ENCODE peak calls at places on chromosomes 4 and X, in five cellular contexts. One of them, this sample, is unnamed.

GRCh38 chr4:148530114-148530513 is 87.9 kb upstream of the NR3C2 start:
- DNase-seq in thyroid gland: no peak
- DNase-seq in NCI-H69: no peak
- DNase-seq in suprapubic skin: no peak
- DNase-seq in CD8-positive, alpha-beta memory T cell: no peak
- DNase-seq in this sample: no peak

GRCh38 chr4:123977623-123978022 is 581.0 kb downstream of the SPRY1 start:
- DNase-seq in suprapubic skin: no peak
- DNase-seq in CD8-positive, alpha-beta memory T cell: no peak
- DNase-seq in thyroid gland: no peak
- DNase-seq in NCI-H69: peak; percentile 12
- DNase-seq in this sample: no peak

GRCh38 chr4:148962539-148963290 is 520.5 kb upstream of the NR3C2 start:
- DNase-seq in suprapubic skin: no peak
- DNase-seq in CD8-positive, alpha-beta memory T cell: no peak
- DNase-seq in thyroid gland: no peak
- DNase-seq in NCI-H69: no peak
- DNase-seq in this sample: no peak

GRCh38 chrX:151552721-151553120 is 10.8 kb upstream of the PASD1 start:
- DNase-seq in thyroid gland: no peak
- DNase-seq in suprapubic skin: no peak
- DNase-seq in NCI-H69: no peak
- DNase-seq in CD8-positive, alpha-beta memory T cell: no peak
- DNase-seq in this sample: no peak

GRCh38 chr4:137738377-137738990 is 206.2 kb upstream of the PCDH18 start:
- DNase-seq in CD8-positive, alpha-beta memory T cell: no peak
- DNase-seq in NCI-H69: no peak
- DNase-seq in thyroid gland: no peak
- DNase-seq in suprapubic skin: no peak
- DNase-seq in this sample: no peak

GRCh38 chr4:4418676-4419370 is 31.9 kb downstream of the NSG1 start:
- DNase-seq in suprapubic skin: no peak
- DNase-seq in CD8-positive, alpha-beta memory T cell: no peak
- DNase-seq in NCI-H69: no peak
- DNase-seq in thyroid gland: no peak
- DNase-seq in this sample: no peak

GRCh38 chr4:155799106-155799793 is 40.4 kb downstream of the GUCY1B1 start:
- DNase-seq in thyroid gland: no peak
- DNase-seq in suprapubic skin: no peak
- DNase-seq in CD8-positive, alpha-beta memory T cell: no peak
- DNase-seq in NCI-H69: no peak
- DNase-seq in this sample: no peak

GRCh38 chrX:38879631-38880220 is 78.5 kb downstream of the MID1IP1 start:
- DNase-seq in thyroid gland: no peak
- DNase-seq in CD8-positive, alpha-beta memory T cell: no peak
- DNase-seq in NCI-H69: peak; percentile 51
- DNase-seq in suprapubic skin: no peak
- DNase-seq in this sample: peak; percentile 4

GRCh38 chr4:71501992-71502391 is 163.2 kb downstream of the SLC4A4 start:
- DNase-seq in thyroid gland: no peak
- DNase-seq in CD8-positive, alpha-beta memory T cell: no peak
- DNase-seq in suprapubic skin: peak; percentile 52
- DNase-seq in NCI-H69: no peak
- DNase-seq in this sample: no peak

GRCh38 chr4:123304151-123305021 is 92.2 kb upstream of the SPRY1 start:
- DNase-seq in suprapubic skin: no peak
- DNase-seq in thyroid gland: no peak
- DNase-seq in NCI-H69: peak; percentile 95
- DNase-seq in CD8-positive, alpha-beta memory T cell: no peak
- DNase-seq in this sample: no peak

GRCh38 chr4:101400096-101400495 is 52.8 kb upstream of the PPP3CA start:
- DNase-seq in thyroid gland: no peak
- DNase-seq in CD8-positive, alpha-beta memory T cell: no peak
- DNase-seq in suprapubic skin: no peak
- DNase-seq in NCI-H69: no peak
- DNase-seq in this sample: no peak

GRCh38 chrX:50813843-50814661 is at the start of gene SHROOM4:
- DNase-seq in thyroid gland: peak; percentile 35
- DNase-seq in NCI-H69: no peak
- DNase-seq in CD8-positive, alpha-beta memory T cell: no peak
- DNase-seq in suprapubic skin: no peak
- DNase-seq in this sample: peak; percentile 8

GRCh38 chr4:40736910-40737309 is 12.8 kb upstream of the NSUN7 start:
- DNase-seq in NCI-H69: peak; percentile 67
- DNase-seq in suprapubic skin: no peak
- DNase-seq in CD8-positive, alpha-beta memory T cell: no peak
- DNase-seq in thyroid gland: no peak
- DNase-seq in this sample: no peak

GRCh38 chr4:153643406-153644016 is 40.6 kb upstream of the TLR2 start:
- DNase-seq in CD8-positive, alpha-beta memory T cell: no peak
- DNase-seq in suprapubic skin: no peak
- DNase-seq in thyroid gland: no peak
- DNase-seq in NCI-H69: peak; percentile 72
- DNase-seq in this sample: no peak

GRCh38 chr4:141569141-141569540 is 67.2 kb upstream of the IL15 start:
- DNase-seq in suprapubic skin: no peak
- DNase-seq in CD8-positive, alpha-beta memory T cell: no peak
- DNase-seq in NCI-H69: no peak
- DNase-seq in thyroid gland: no peak
- DNase-seq in this sample: no peak

GRCh38 chr4:122842984-122843531 is 16.4 kb downstream of the FGF2 start:
- DNase-seq in suprapubic skin: no peak
- DNase-seq in NCI-H69: no peak
- DNase-seq in thyroid gland: no peak
- DNase-seq in CD8-positive, alpha-beta memory T cell: no peak
- DNase-seq in this sample: peak; percentile 76

GRCh38 chrX:9693307-9694001 is 72.2 kb downstream of the GPR143 start:
- DNase-seq in NCI-H69: no peak
- DNase-seq in thyroid gland: no peak
- DNase-seq in suprapubic skin: no peak
- DNase-seq in CD8-positive, alpha-beta memory T cell: no peak
- DNase-seq in this sample: no peak

GRCh38 chr4:154503598-154503997 is 12.0 kb upstream of the DCHS2 start:
- DNase-seq in CD8-positive, alpha-beta memory T cell: no peak
- DNase-seq in thyroid gland: no peak
- DNase-seq in NCI-H69: peak; percentile 27
- DNase-seq in suprapubic skin: no peak
- DNase-seq in this sample: no peak

GRCh38 chr4:71186257-71186565 is 152.6 kb upstream of the SLC4A4 start:
- DNase-seq in CD8-positive, alpha-beta memory T cell: no peak
- DNase-seq in suprapubic skin: no peak
- DNase-seq in thyroid gland: no peak
- DNase-seq in NCI-H69: no peak
- DNase-seq in this sample: no peak

GRCh38 chrX:134718329-134719317 is 60.4 kb upstream of the PLAC1 start:
- DNase-seq in thyroid gland: peak; percentile 63
- DNase-seq in CD8-positive, alpha-beta memory T cell: no peak
- DNase-seq in NCI-H69: peak; percentile 92
- DNase-seq in suprapubic skin: no peak
- DNase-seq in this sample: peak; percentile 20

GRCh38 chr4:107855723-107856122 is 31.0 kb downstream of the SGMS2 start:
- DNase-seq in suprapubic skin: no peak
- DNase-seq in CD8-positive, alpha-beta memory T cell: no peak
- DNase-seq in NCI-H69: peak; percentile 17
- DNase-seq in thyroid gland: no peak
- DNase-seq in this sample: no peak

GRCh38 chr4:155543126-155543765 is 123.4 kb upstream of the GUCY1A1 start:
- DNase-seq in thyroid gland: no peak
- DNase-seq in CD8-positive, alpha-beta memory T cell: no peak
- DNase-seq in suprapubic skin: no peak
- DNase-seq in NCI-H69: no peak
- DNase-seq in this sample: no peak

GRCh38 chrX:51891821-51892551 is 1.4 kb upstream of the MAGED1 start:
- DNase-seq in suprapubic skin: no peak
- DNase-seq in thyroid gland: no peak
- DNase-seq in CD8-positive, alpha-beta memory T cell: no peak
- DNase-seq in NCI-H69: peak; percentile 68
- DNase-seq in this sample: no peak

GRCh38 chr4:172997217-172997609 is 171.4 kb upstream of the GALNT7 start:
- DNase-seq in suprapubic skin: no peak
- DNase-seq in CD8-positive, alpha-beta memory T cell: no peak
- DNase-seq in thyroid gland: no peak
- DNase-seq in NCI-H69: no peak
- DNase-seq in this sample: no peak

GRCh38 chrX:72001471-72001870 is 90.8 kb downstream of the NHSL2 start:
- DNase-seq in suprapubic skin: no peak
- DNase-seq in CD8-positive, alpha-beta memory T cell: no peak
- DNase-seq in NCI-H69: no peak
- DNase-seq in thyroid gland: no peak
- DNase-seq in this sample: no peak

GRCh38 chr4:151862766-151863165 is 102.0 kb upstream of the GATB start:
- DNase-seq in NCI-H69: no peak
- DNase-seq in thyroid gland: no peak
- DNase-seq in suprapubic skin: no peak
- DNase-seq in CD8-positive, alpha-beta memory T cell: no peak
- DNase-seq in this sample: no peak